ENCODE peak calls at places on chromosome 1, in six cellular contexts. X, D, J, I, P and O are unnamed samples.

GRCh38 chr1:58664881-58665280 is 35.0 kb downstream of the MYSM1 start:
- DNase-seq in X (no peak), D (no peak), J (no peak), I (no peak), P (no peak), O (no peak)

GRCh38 chr1:54361342-54361741 is 44.9 kb downstream of the SSBP3 start:
- DNase-seq in X (no peak), D (no peak), J (no peak), I (no peak), P (no peak), O (no peak)

GRCh38 chr1:160605792-160606520 is 26.7 kb upstream of the CD84 start:
- DNase-seq in X (no peak), D (no peak), J (no peak), I (no peak), P (no peak), O (no peak)

GRCh38 chr1:182317489-182318180 is 74.0 kb downstream of the GLUL start:
- DNase-seq in X (no peak), D (no peak), J (no peak), I (no peak), P (peak; percentile 95), O (no peak)

GRCh38 chr1:67308136-67308535 is 463 bp downstream of the IL12RB2 start:
- DNase-seq in X (no peak), D (peak; percentile 39), J (no peak), I (no peak), P (no peak), O (no peak)

GRCh38 chr1:205733438-205734175 is 16.4 kb downstream of the NUCKS1 start:
- DNase-seq in X (no peak), D (no peak), J (no peak), I (no peak), P (no peak), O (no peak)

GRCh38 chr1:78061825-78062523 is 16.2 kb downstream of the GIPC2 start:
- DNase-seq in X (peak; percentile 80), D (no peak), J (no peak), I (peak; percentile 13), P (no peak), O (no peak)

GRCh38 chr1:53687426-53687825 is 51.5 kb downstream of the GLIS1 start:
- DNase-seq in X (no peak), D (no peak), J (no peak), I (no peak), P (no peak), O (no peak)

GRCh38 chr1:175150596-175151319 is 41.8 kb downstream of the KIAA0040 start:
- DNase-seq in X (no peak), D (peak; percentile 42), J (no peak), I (peak; percentile 73), P (peak; percentile 12), O (no peak)

GRCh38 chr1:184296466-184297243 is 90.2 kb upstream of the C1orf21 start:
- DNase-seq in X (peak; percentile 88), D (no peak), J (no peak), I (peak; percentile 78), P (peak; percentile 98), O (no peak)